ENCODE peak calls at places on chromosomes 4 and X, in seven cellular contexts. J is hepatocyte, O is fibroblast of pulmonary artery, P is A549, N is suprapubic skin, R is GM12865, T is GM23338. K is an unnamed sample.

GRCh38 chr4:7781993-7782392 is 157.7 kb downstream of the AFAP1 start:
- DNase-seq in J (no peak), O (no peak), P (no peak), N (peak), R (no peak), T (no peak), K (no peak)

GRCh38 chrX:19947612-19948011 is 43.2 kb downstream of the BCLAF3 start:
- DNase-seq in J (no peak), O (no peak), P (no peak), N (no peak), R (no peak), T (no peak), K (no peak)

GRCh38 chr4:99723555-99724450 is 66.2 kb upstream of the C4orf54 start:
- DNase-seq in J (peak), O (peak), P (peak), N (no peak), R (no peak), T (no peak), K (no peak)

GRCh38 chr4:83516042-83516772 is 19.7 kb upstream of the GPAT3 start:
- DNase-seq in J (no peak), O (peak), P (no peak), N (no peak), R (no peak), T (no peak), K (no peak)

GRCh38 chr4:183832776-183833450 is 72.2 kb upstream of the STOX2 start:
- DNase-seq in J (no peak), O (no peak), P (no peak), N (no peak), R (no peak), T (no peak), K (peak)

GRCh38 chrX:76029385-76029784 is 143.5 kb upstream of the PBDC1 start:
- DNase-seq in J (no peak), O (no peak), P (no peak), N (no peak), R (no peak), T (no peak), K (no peak)

GRCh38 chr4:52751349-52751911 is at the start of gene ERVMER34-1:
- DNase-seq in J (peak), O (peak), P (peak), N (peak), R (no peak), T (peak), K (no peak)

GRCh38 chr4:163395758-163396157 is 52.1 kb downstream of the NPY5R start:
- DNase-seq in J (no peak), O (no peak), P (no peak), N (no peak), R (no peak), T (no peak), K (no peak)

GRCh38 chr4:21986312-21986711 is 37.7 kb upstream of the KCNIP4 start:
- DNase-seq in J (no peak), O (no peak), P (no peak), N (no peak), R (no peak), T (no peak), K (no peak)

DNA sequence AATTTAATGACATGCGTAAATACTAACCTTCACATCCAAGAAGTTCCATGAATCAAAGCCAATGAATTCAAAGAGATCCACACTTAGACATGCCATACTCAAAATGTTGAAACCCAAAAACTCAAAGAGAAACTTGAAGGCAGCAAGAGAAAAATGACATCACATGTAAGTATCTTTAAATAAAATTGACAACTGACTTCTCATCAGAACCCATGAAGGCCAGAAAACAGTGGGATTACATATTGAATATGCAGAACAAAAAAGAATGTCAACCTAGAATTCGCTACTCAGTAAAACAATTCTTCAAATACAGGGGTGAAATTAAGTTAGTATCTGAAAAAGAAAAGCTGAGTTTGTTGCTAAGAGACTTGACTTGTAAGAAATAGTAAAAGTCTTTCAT is 953.9 kb upstream of the HS3ST1 start:
- DNase-seq in J (no peak), O (no peak), P (no peak), N (no peak), R (no peak), T (no peak), K (no peak)
- TF ChIP-seq CTCF in J (no peak), O (no peak), P (no peak), N (no peak), R (no peak), T (no peak), K (no peak)

GRCh38 chr4:72569719-72570235 is 756 bp upstream of the ADAMTS3 start:
- DNase-seq in J (no peak), O (peak), P (no peak), N (no peak), R (no peak), T (no peak), K (no peak)

GRCh38 chr4:72567821-72568620 is 1.0 kb downstream of the ADAMTS3 start:
- DNase-seq in J (peak), O (peak), P (peak), N (peak), R (peak), T (peak), K (peak)

GRCh38 chr4:72571337-72571736 is 2.3 kb upstream of the ADAMTS3 start:
- DNase-seq in J (no peak), O (no peak), P (no peak), N (no peak), R (no peak), T (no peak), K (no peak)

GRCh38 chr4:72567036-72567435 is 2.0 kb downstream of the ADAMTS3 start:
- DNase-seq in J (no peak), O (no peak), P (no peak), N (no peak), R (no peak), T (no peak), K (no peak)

GRCh38 chr4:72568959-72569718 is at the start of gene ADAMTS3:
- DNase-seq in J (peak), O (peak), P (peak), N (peak), R (peak), T (peak), K (no peak)
- TF ChIP-seq CTCF in J (peak), O (no peak), P (no peak), N (no peak), R (no peak), T (no peak), K (no peak)

GRCh38 chrX:119690921-119691716 is 1.8 kb downstream of the SEPTIN6 start:
- DNase-seq in J (peak), O (peak), P (no peak), N (no peak), R (peak), T (peak), K (peak)

GRCh38 chrX:119693996-119694451 is 1.1 kb upstream of the SEPTIN6 start:
- DNase-seq in J (no peak), O (no peak), P (no peak), N (peak), R (no peak), T (peak), K (no peak)

GRCh38 chrX:119693032-119693995 is at the start of gene SEPTIN6:
- DNase-seq in J (peak), O (peak), P (peak), N (peak), R (peak), T (peak), K (peak)

GRCh38 chrX:119694601-119695534 is 1.9 kb upstream of the SEPTIN6 start:
- DNase-seq in J (peak), O (no peak), P (no peak), N (no peak), R (no peak), T (peak), K (no peak)

GRCh38 chrX:119692241-119693031 is 532 bp downstream of the SEPTIN6 start:
- DNase-seq in J (peak), O (peak), P (peak), N (no peak), R (peak), T (no peak), K (peak)
- TF ChIP-seq CTCF in J (no peak), O (peak), P (no peak), N (no peak), R (no peak), T (no peak), K (no peak)

DNA sequence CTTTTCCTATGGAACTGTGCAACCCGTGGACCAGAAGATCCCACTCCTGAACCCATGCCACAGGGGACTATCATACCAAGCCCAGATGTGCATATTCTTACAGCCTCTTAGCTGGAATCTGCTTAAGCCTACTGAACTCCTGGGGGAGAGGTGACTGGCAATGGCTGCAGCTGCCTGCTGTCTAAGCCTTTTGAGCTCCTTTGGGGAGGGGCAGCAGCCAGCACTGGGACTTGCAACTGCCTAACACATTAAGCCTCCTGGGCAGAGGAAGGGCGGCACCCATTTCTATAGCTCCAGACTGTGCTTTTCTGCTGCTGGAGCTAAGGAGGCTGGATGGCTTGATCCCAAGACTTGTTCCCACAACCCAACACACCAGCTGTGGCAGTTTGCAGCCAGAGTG is 117.9 kb upstream of the VEGFC start:
- DNase-seq in J (no peak), O (no peak), P (no peak), N (no peak), R (no peak), T (no peak), K (no peak)
- TF ChIP-seq CTCF in J (no peak), O (no peak), P (no peak), N (no peak), R (no peak), T (no peak), K (no peak)

DNA sequence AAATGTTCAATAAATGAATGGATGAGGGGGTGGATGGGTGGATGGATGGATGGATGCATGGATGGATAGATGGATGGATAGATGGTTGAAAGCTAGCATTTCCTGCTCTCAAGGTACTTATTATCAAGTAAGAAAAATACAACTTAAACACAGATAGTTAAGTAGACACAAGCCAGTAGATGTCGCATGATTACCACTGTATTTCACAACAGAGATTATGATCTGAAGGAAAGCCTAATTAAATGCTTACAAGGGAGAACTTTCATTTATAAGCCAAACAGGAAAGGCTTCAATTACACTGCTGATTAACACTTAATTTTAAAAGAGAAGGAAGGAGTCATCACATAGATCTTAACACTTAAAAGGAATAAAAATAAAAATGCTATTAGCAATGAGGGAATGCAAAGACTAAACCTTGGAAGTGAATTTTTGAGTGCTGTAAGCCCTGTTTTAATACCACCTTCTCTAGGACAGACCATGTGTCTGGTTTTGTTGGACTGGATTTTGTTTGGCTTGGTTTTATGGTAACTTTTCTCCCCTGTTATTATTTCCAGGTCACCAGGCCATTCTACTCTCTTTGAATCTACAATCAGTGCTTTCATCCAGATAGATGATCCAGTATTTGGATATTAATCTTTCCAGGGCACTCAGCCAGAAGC is 75.4 kb upstream of the SLC39A8 start:
- DNase-seq in J (no peak), O (no peak), P (no peak), N (no peak), R (no peak), T (peak), K (no peak)
- TF ChIP-seq CTCF in J (no peak), O (no peak), P (peak), N (no peak), R (no peak), T (no peak), K (no peak)

GRCh38 chr4:174222266-174222872 is 61.1 kb downstream of the FBXO8 start:
- DNase-seq in J (peak), O (peak), P (no peak), N (no peak), R (peak), T (peak), K (no peak)
- TF ChIP-seq CTCF in J (peak), O (peak), P (peak), N (peak), R (peak), T (peak), K (peak)